ENCODE peak calls at places on chromosome X, in ten cellular contexts. Z is A549, J is fibroblast of pulmonary artery, S is fibroblast of lung, T is epithelial cell of esophagus, Q is astrocyte, E is HepG2, O is NB4, P is cardiac muscle cell, C is lower lobe of right lung. R is an unnamed sample.

GRCh38 chrX:47958943-47959342 is 44.8 kb downstream of the ZNF182 start:
- DNase-seq in E (peak), O (peak), J (peak), T (peak), C (no peak), Q (no peak), Z (no peak), S (no peak), P (peak), R (no peak)

GRCh38 chrX:102341867-102342266 is 94.9 kb downstream of the NXF2 start:
- DNase-seq in P (no peak), Z (no peak), E (no peak), J (peak), C (no peak), T (no peak), Q (no peak), S (no peak), O (no peak), R (no peak)

GRCh38 chrX:134460861-134461218 is 875 bp downstream of the HPRT1 start:
- DNase-seq in O (peak), E (no peak), J (no peak), T (peak), C (no peak), S (peak), Z (peak), Q (no peak), P (peak), R (no peak)

GRCh38 chrX:140526138-140526537 is 21.3 kb upstream of the SOX3 start:
- DNase-seq in J (peak), P (no peak), O (no peak), T (peak), Q (peak), C (no peak), Z (no peak), E (no peak), S (no peak), R (peak)

GRCh38 chrX:37350034-37350365 is 836 bp downstream of the PRRG1 start:
- DNase-seq in Z (peak), P (peak), E (peak), C (no peak), J (peak), T (peak), O (no peak), Q (peak), S (peak), R (no peak)

GRCh38 chrX:65589304-65589703 is 54.7 kb upstream of the LAS1L start:
- DNase-seq in Z (no peak), S (no peak), Q (no peak), T (no peak), J (no peak), E (no peak), O (no peak), P (no peak), C (no peak), R (no peak)

GRCh38 chrX:9706426-9706825 is 59.2 kb downstream of the GPR143 start:
- DNase-seq in Q (no peak), J (no peak), P (no peak), O (no peak), T (no peak), S (no peak), Z (no peak), C (no peak), E (no peak), R (no peak)

GRCh38 chrX:20361081-20361889 is 94.6 kb upstream of the RPS6KA3 start:
- DNase-seq in E (peak), S (peak), Q (peak), T (peak), C (peak), Z (peak), J (peak), P (peak), O (peak), R (peak)

GRCh38 chrX:74464722-74465121 is 43.4 kb downstream of the SLC16A2 start:
- DNase-seq in O (no peak), Q (no peak), T (no peak), C (no peak), S (no peak), E (no peak), P (no peak), Z (no peak), J (no peak), R (no peak)

GRCh38 chrX:115350696-115351408 is 61.3 kb downstream of the LUZP4 start:
- DNase-seq in Q (no peak), J (no peak), O (no peak), Z (no peak), E (no peak), P (no peak), T (no peak), C (no peak), S (no peak), R (no peak)

GRCh38 chrX:151396042-151396826 is 772 bp upstream of the VMA21 start:
- DNase-seq in P (no peak), T (peak), E (peak), J (no peak), O (peak), C (peak), S (peak), Z (no peak), Q (peak), R (peak)

GRCh38 chrX:20412871-20413486 is 146.3 kb upstream of the RPS6KA3 start:
- DNase-seq in Z (no peak), P (no peak), C (peak), J (no peak), E (no peak), O (no peak), T (no peak), Q (no peak), S (no peak), R (no peak)

GRCh38 chrX:53642326-53642725 is 44.2 kb downstream of the HUWE1 start:
- DNase-seq in J (no peak), O (no peak), P (no peak), E (no peak), Z (no peak), T (peak), C (no peak), Q (no peak), S (peak), R (no peak)

GRCh38 chrX:39848900-39849299 is 248.9 kb downstream of the BCOR start:
- DNase-seq in E (no peak), C (no peak), S (peak), O (no peak), P (peak), Z (no peak), Q (peak), T (no peak), J (peak), R (no peak)

GRCh38 chrX:13180807-13181206 is 136.4 kb upstream of the FAM9C start:
- DNase-seq in Z (no peak), T (peak), C (no peak), Q (peak), S (peak), J (peak), O (peak), E (no peak), P (peak), R (no peak)

GRCh38 chrX:123665197-123665596 is 67.7 kb downstream of the THOC2 start:
- DNase-seq in Q (peak), C (no peak), Z (peak), T (peak), P (no peak), O (no peak), J (no peak), E (no peak), S (peak), R (peak)

GRCh38 chrX:97401154-97401553 is 517.4 kb downstream of the RPA4 start:
- DNase-seq in Z (peak), Q (no peak), P (no peak), O (no peak), S (no peak), C (no peak), T (no peak), E (peak), J (no peak), R (no peak)

GRCh38 chrX:10939384-10939783 is 171.7 kb upstream of the HCCS start:
- DNase-seq in Q (peak), O (no peak), T (peak), Z (peak), J (no peak), S (no peak), C (no peak), E (peak), P (no peak), R (no peak)

GRCh38 chrX:132119283-132119682 is 8.5 kb downstream of the FRMD7 start:
- DNase-seq in P (peak), T (no peak), Q (no peak), J (peak), S (no peak), C (no peak), O (no peak), E (peak), Z (no peak), R (peak)

GRCh38 chrX:108199691-108200090 is 108.1 kb downstream of the ATG4A start:
- DNase-seq in Z (peak), Q (no peak), C (no peak), P (peak), T (peak), S (peak), J (peak), O (peak), E (peak), R (no peak)

GRCh38 chrX:140432328-140433025 is 72.4 kb downstream of the SOX3 start:
- DNase-seq in Z (no peak), P (no peak), J (no peak), Q (peak), O (no peak), C (no peak), E (no peak), T (no peak), S (peak), R (no peak)

GRCh38 chrX:79161655-79162054 is 17.2 kb downstream of the GPR174 start:
- DNase-seq in Q (no peak), J (no peak), O (peak), E (no peak), S (no peak), T (no peak), P (no peak), Z (no peak), C (no peak), R (no peak)

DNA sequence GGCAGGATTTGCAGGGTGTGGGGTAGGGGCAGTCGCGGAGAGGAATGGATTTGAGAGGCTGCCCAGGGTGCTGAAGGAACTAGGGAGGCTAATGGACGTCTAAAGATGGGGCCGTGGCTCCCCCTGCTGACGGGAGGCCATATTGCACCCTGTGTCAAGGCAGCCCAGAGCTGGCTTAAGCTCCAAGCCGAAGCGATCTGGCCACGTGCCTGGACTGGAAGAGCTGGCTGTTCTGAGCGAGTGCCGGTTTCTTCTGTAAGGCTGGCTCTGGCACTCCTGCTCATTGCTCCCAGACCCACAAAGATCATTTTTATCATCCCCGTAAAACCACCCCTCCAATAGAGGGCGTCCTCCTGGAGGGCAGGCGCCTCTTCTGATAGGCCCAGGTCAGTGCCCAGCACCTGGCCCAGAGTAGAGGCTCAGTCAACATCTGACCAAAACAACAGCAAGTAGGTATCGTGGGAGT is 5.6 kb downstream of the PNCK start:
- DNase-seq in T (peak), J (peak), O (peak), P (peak), Z (peak), E (peak), S (peak), C (peak), Q (peak), R (peak)
- H3K4me3 ChIP-seq in T (peak), J (no peak), O (no peak), P (no peak), Z (peak), E (no peak), S (no peak), C (no peak), Q (no peak), R (no peak)

GRCh38 chrX:32397562-32398216 is 813.7 kb downstream of the DMD start:
- DNase-seq in Z (no peak), Q (no peak), J (no peak), C (no peak), O (no peak), T (no peak), S (no peak), E (no peak), P (no peak), R (no peak)
- TF ChIP-seq CTCF in Z (no peak), Q (no peak), J (no peak), C (no peak), O (no peak), T (no peak), S (no peak), E (no peak), P (no peak), R (no peak)

GRCh38 chrX:150361777-150362351 is 1.3 kb upstream of the MAMLD1 start:
- DNase-seq in Z (peak), C (peak), E (no peak), Q (peak), O (no peak), J (peak), T (peak), P (peak), S (no peak), R (no peak)
- H3K4me3 ChIP-seq in Z (peak), C (peak), E (no peak), Q (peak), O (no peak), J (peak), T (peak), P (no peak), S (peak), R (peak)

GRCh38 chrX:51144828-51145442 is 187.7 kb upstream of the NUDT10 start:
- DNase-seq in Z (peak), T (peak), O (peak), S (peak), E (peak), C (no peak), Q (peak), J (peak), P (peak), R (no peak)

GRCh38 chrX:51148848-51149247 is 183.8 kb upstream of the NUDT10 start:
- DNase-seq in J (peak), P (peak), S (no peak), C (no peak), Z (peak), O (peak), Q (no peak), T (peak), E (no peak), R (no peak)
- TF ChIP-seq CTCF in J (no peak), P (no peak), S (no peak), C (no peak), Z (no peak), O (no peak), Q (no peak), T (peak), E (peak), R (peak)

GRCh38 chrX:139199945-139200344 is 330.6 kb upstream of the F9 start:
- DNase-seq in E (no peak), O (no peak), Z (no peak), C (no peak), J (no peak), S (no peak), T (peak), P (no peak), Q (no peak), R (no peak)

GRCh38 chrX:139202742-139203410 is 327.7 kb upstream of the F9 start:
- DNase-seq in P (no peak), J (no peak), C (no peak), E (no peak), Q (no peak), S (no peak), O (no peak), Z (no peak), T (no peak), R (no peak)

GRCh38 chrX:139200346-139200745 is 330.2 kb upstream of the F9 start:
- DNase-seq in J (no peak), C (no peak), Z (no peak), P (no peak), Q (no peak), E (no peak), T (no peak), O (no peak), S (no peak), R (no peak)

GRCh38 chrX:139200793-139201192 is 329.7 kb upstream of the F9 start:
- DNase-seq in J (no peak), S (peak), E (no peak), P (no peak), Z (peak), O (no peak), C (no peak), T (peak), Q (peak), R (no peak)

GRCh38 chrX:139201924-139202323 is 328.6 kb upstream of the F9 start:
- DNase-seq in Z (no peak), P (no peak), S (no peak), C (no peak), Q (no peak), T (peak), O (no peak), J (no peak), E (no peak), R (no peak)
- H3K4me3 ChIP-seq in Z (no peak), P (no peak), S (no peak), C (no peak), Q (no peak), T (no peak), O (no peak), J (no peak), E (no peak), R (no peak)

GRCh38 chrX:117743469-117744251 is 372.9 kb downstream of the KLHL13 start:
- DNase-seq in T (peak), Z (peak), J (no peak), C (no peak), E (peak), S (no peak), O (peak), P (no peak), Q (no peak), R (no peak)
- TF ChIP-seq CTCF in T (peak), Z (no peak), J (no peak), C (no peak), E (peak), S (no peak), O (peak), P (peak), Q (no peak), R (peak)

R was measured in retinal pigment epithelial cell.